ENCODE peak calls at places on chromosome 2, in nine cellular contexts. C is fibroblast of mammary gland; Z is astrocyte; J is endodermal cell; I is choroid plexus epithelial cell; W is fibroblast of lung; R is CD8-positive, alpha-beta T cell; Q is GM20000; H is Calu3. P is an unnamed sample.

GRCh38 chr2:61419570-61419969 is 51.3 kb downstream of the USP34 start:
- DNase-seq in R (no peak), H (no peak), I (no peak), C (no peak), Q (no peak), J (no peak), W (peak), Z (no peak), P (no peak)

GRCh38 chr2:70801607-70802263 is 11.3 kb upstream of the FIGLA start:
- DNase-seq in Z (no peak), W (no peak), C (no peak), R (no peak), I (no peak), Q (no peak), H (no peak), J (no peak), P (no peak)

GRCh38 chr2:210199186-210199765 is 26.0 kb downstream of the ACADL start:
- DNase-seq in R (no peak), W (peak), H (no peak), Q (peak), C (peak), Z (peak), J (no peak), I (peak), P (no peak)

GRCh38 chr2:37232131-37232933 is 874 bp downstream of the NDUFAF7 start:
- DNase-seq in I (no peak), Q (peak), C (peak), W (peak), H (peak), Z (peak), R (no peak), J (peak), P (no peak)

GRCh38 chr2:174815524-174815923 is 51.3 kb upstream of the CHRNA1 start:
- DNase-seq in R (no peak), Q (no peak), J (no peak), Z (peak), H (no peak), W (no peak), C (peak), I (no peak), P (no peak)

GRCh38 chr2:193333539-193333938 is 1138.8 kb upstream of the TMEFF2 start:
- DNase-seq in H (no peak), R (no peak), J (no peak), Z (no peak), I (no peak), W (no peak), Q (no peak), C (no peak), P (no peak)

GRCh38 chr2:71348302-71348701 is 16.7 kb downstream of the ZNF638 start:
- DNase-seq in J (peak), H (no peak), Q (no peak), Z (peak), I (peak), W (peak), C (peak), R (no peak), P (no peak)

GRCh38 chr2:242098445-242099128 is 229.1 kb downstream of the RTP5 start:
- DNase-seq in R (no peak), I (peak), W (no peak), H (no peak), C (peak), Z (no peak), J (no peak), Q (peak), P (no peak)

GRCh38 chr2:241161646-241162281 is 11.5 kb downstream of the PPP1R7 start:
- DNase-seq in Z (peak), H (no peak), W (peak), J (no peak), Q (no peak), R (no peak), I (peak), C (peak), P (no peak)

GRCh38 chr2:43269706-43270105 is 43.3 kb upstream of the ZFP36L2 start:
- DNase-seq in R (no peak), I (peak), J (no peak), C (peak), H (no peak), Z (peak), Q (no peak), W (peak), P (no peak)

GRCh38 chr2:33391582-33392255 is 84.7 kb upstream of the RASGRP3 start:
- DNase-seq in I (no peak), R (no peak), H (no peak), W (peak), Q (no peak), J (no peak), C (peak), Z (no peak), P (no peak)

GRCh38 chr2:230694241-230694640 is 18.4 kb upstream of the CAB39 start:
- DNase-seq in W (no peak), R (no peak), H (peak), I (no peak), Z (no peak), C (no peak), J (peak), Q (peak), P (no peak)

GRCh38 chr2:134413430-134413829 is 159.6 kb downstream of the MGAT5 start:
- DNase-seq in C (no peak), Z (peak), R (no peak), H (no peak), J (no peak), I (no peak), Q (no peak), W (peak), P (no peak)

GRCh38 chr2:26679857-26680256 is 12.7 kb upstream of the KCNK3 start:
- DNase-seq in J (peak), C (no peak), Z (no peak), Q (no peak), R (no peak), W (no peak), H (no peak), I (no peak), P (no peak)

GRCh38 chr2:166384774-166385173 is 9.0 kb upstream of the SCN9A start:
- DNase-seq in H (peak), J (no peak), R (no peak), Q (no peak), Z (peak), I (peak), W (peak), C (peak), P (no peak)

GRCh38 chr2:23690421-23691105 is 236.4 kb downstream of the ATAD2B start:
- DNase-seq in W (no peak), Z (no peak), C (no peak), Q (no peak), R (no peak), I (no peak), H (no peak), J (no peak), P (no peak)

GRCh38 chr2:217489145-217489960 is 513.4 kb downstream of the TNS1 start:
- DNase-seq in J (peak), Z (peak), R (no peak), W (no peak), Q (no peak), I (no peak), H (no peak), C (peak), P (no peak)

GRCh38 chr2:10135296-10136089 is 13.0 kb downstream of the RRM2 start:
- DNase-seq in R (no peak), J (no peak), Z (no peak), C (peak), W (peak), I (no peak), H (no peak), Q (no peak), P (no peak)

GRCh38 chr2:118769707-118770400 is 77.6 kb downstream of the EN1 start:
- DNase-seq in Q (no peak), C (no peak), H (no peak), J (no peak), R (no peak), I (no peak), W (no peak), Z (no peak), P (no peak)

GRCh38 chr2:20211420-20211819 is 13.5 kb downstream of the SDC1 start:
- DNase-seq in R (no peak), C (no peak), H (no peak), W (no peak), J (peak), Z (no peak), Q (no peak), I (no peak), P (no peak)

GRCh38 chr2:152558174-152559091 is 158.8 kb downstream of the PRPF40A start:
- DNase-seq in Q (no peak), W (peak), Z (peak), I (peak), C (peak), H (no peak), R (no peak), J (no peak), P (no peak)

GRCh38 chr2:119291588-119292167 is 68.0 kb downstream of the STEAP3 start:
- DNase-seq in Z (no peak), Q (no peak), I (no peak), C (no peak), H (no peak), R (no peak), J (no peak), W (no peak), P (no peak)

GRCh38 chr2:164694275-164694695 is 73.0 kb upstream of the GRB14 start:
- DNase-seq in Q (no peak), C (no peak), H (no peak), J (no peak), I (no peak), R (no peak), Z (no peak), W (no peak), P (no peak)

GRCh38 chr2:164696634-164697033 is 75.4 kb upstream of the GRB14 start:
- DNase-seq in J (no peak), Z (no peak), C (no peak), W (no peak), H (no peak), Q (no peak), R (no peak), I (no peak), P (no peak)

GRCh38 chr2:164700390-164700789 is 79.1 kb upstream of the GRB14 start:
- DNase-seq in H (no peak), W (no peak), J (no peak), I (peak), Z (peak), R (no peak), Q (no peak), C (peak), P (no peak)

GRCh38 chr2:164701565-164701964 is 80.3 kb upstream of the GRB14 start:
- DNase-seq in H (no peak), R (no peak), Z (no peak), I (no peak), Q (no peak), J (no peak), W (no peak), C (no peak), P (no peak)

GRCh38 chr2:164697688-164698290 is 76.5 kb upstream of the GRB14 start:
- DNase-seq in R (no peak), W (peak), H (no peak), Q (no peak), C (peak), I (peak), J (no peak), Z (no peak), P (no peak)
- TF ChIP-seq CTCF in R (no peak), W (peak), H (peak), Q (no peak), C (peak), I (peak), J (peak), Z (peak), P (peak)

GRCh38 chr2:219946021-219946420 is 318.6 kb downstream of the SLC4A3 start:
- DNase-seq in Q (no peak), R (no peak), J (no peak), H (no peak), I (no peak), Z (no peak), W (no peak), C (no peak), P (no peak)

GRCh38 chr2:219947575-219947974 is 320.1 kb downstream of the SLC4A3 start:
- DNase-seq in W (peak), C (peak), Z (peak), I (peak), Q (no peak), R (no peak), J (no peak), H (no peak), P (no peak)

GRCh38 chr2:219951111-219951510 is 323.7 kb downstream of the SLC4A3 start:
- DNase-seq in J (no peak), R (no peak), H (no peak), Q (no peak), Z (no peak), W (no peak), C (no peak), I (no peak), P (no peak)

GRCh38 chr2:219946529-219946928 is 319.1 kb downstream of the SLC4A3 start:
- DNase-seq in J (no peak), W (no peak), Z (no peak), Q (no peak), C (no peak), R (no peak), I (no peak), H (no peak), P (no peak)

DNA sequence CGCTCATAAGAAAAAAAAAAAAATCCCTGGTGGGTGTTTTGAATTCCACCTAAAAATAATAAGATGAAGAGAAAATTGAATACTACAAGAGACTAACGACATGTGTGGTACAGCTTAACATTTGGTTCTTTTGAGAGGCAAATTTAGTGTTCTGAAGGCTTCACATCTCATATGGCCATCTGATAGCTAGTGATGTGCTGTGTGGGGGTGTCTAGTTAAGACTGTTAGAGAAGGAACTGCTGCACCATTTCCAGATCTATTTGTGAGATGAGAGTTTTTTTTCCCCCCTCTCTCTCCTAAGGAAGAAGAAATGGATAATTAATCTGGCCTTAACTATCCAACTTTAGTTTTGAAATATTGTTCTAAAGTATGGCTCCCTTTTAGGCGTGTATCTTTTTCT is 321.6 kb downstream of the SLC4A3 start:
- DNase-seq in I (no peak), J (no peak), R (no peak), C (no peak), Q (no peak), W (no peak), H (no peak), Z (no peak), P (no peak)
- TF ChIP-seq CTCF in I (no peak), J (no peak), R (no peak), C (no peak), Q (no peak), W (no peak), H (no peak), Z (no peak), P (no peak)

GRCh38 chr2:156064540-156064939 is 268.0 kb downstream of the NR4A2 start:
- DNase-seq in I (no peak), Q (no peak), R (no peak), H (no peak), C (no peak), J (no peak), W (no peak), Z (no peak), P (no peak)

GRCh38 chr2:156065912-156066311 is 266.6 kb downstream of the NR4A2 start:
- DNase-seq in Q (no peak), Z (no peak), W (no peak), R (no peak), H (peak), C (no peak), J (no peak), I (no peak), P (no peak)
- TF ChIP-seq CTCF in Q (no peak), Z (no peak), W (peak), R (no peak), H (peak), C (peak), J (peak), I (no peak), P (peak)

GRCh38 chr2:164992818-164993217 is 37.5 kb upstream of the SLC38A11 start:
- DNase-seq in J (peak), C (peak), Z (peak), H (peak), W (peak), I (peak), Q (peak), R (peak), P (peak)
- TF ChIP-seq CTCF in J (peak), C (peak), Z (peak), H (peak), W (peak), I (peak), Q (peak), R (peak), P (peak)

GRCh38 chr2:236236559-236237450 is 27.4 kb downstream of the ASB18 start:
- DNase-seq in Z (no peak), W (no peak), R (no peak), J (peak), Q (no peak), I (no peak), H (no peak), C (no peak), P (no peak)
- TF ChIP-seq CTCF in Z (no peak), W (no peak), R (no peak), J (peak), Q (no peak), I (peak), H (no peak), C (no peak), P (no peak)

GRCh38 chr2:163736433-163737168 is 793 bp upstream of the FIGN start:
- DNase-seq in I (peak), J (peak), Q (peak), C (peak), R (no peak), H (peak), W (peak), Z (no peak), P (no peak)
- TF ChIP-seq CTCF in I (peak), J (peak), Q (no peak), C (peak), R (no peak), H (peak), W (peak), Z (no peak), P (peak)

GRCh38 chr2:219107837-219108236 is 47.1 kb upstream of the IHH start:
- DNase-seq in C (no peak), Z (no peak), I (no peak), H (no peak), J (no peak), Q (no peak), W (no peak), R (no peak), P (no peak)

GRCh38 chr2:219109468-219109867 is 48.7 kb upstream of the IHH start:
- DNase-seq in R (peak), Q (no peak), Z (no peak), J (peak), H (no peak), C (no peak), I (no peak), W (no peak), P (no peak)

GRCh38 chr2:219106251-219106650 is 45.5 kb upstream of the IHH start:
- DNase-seq in Z (no peak), J (no peak), I (no peak), W (no peak), R (no peak), Q (no peak), H (no peak), C (no peak), P (no peak)

GRCh38 chr2:219099319-219099718 is 38.6 kb upstream of the IHH start:
- DNase-seq in W (peak), C (peak), H (no peak), R (no peak), I (peak), Q (no peak), J (no peak), Z (peak), P (no peak)

DNA sequence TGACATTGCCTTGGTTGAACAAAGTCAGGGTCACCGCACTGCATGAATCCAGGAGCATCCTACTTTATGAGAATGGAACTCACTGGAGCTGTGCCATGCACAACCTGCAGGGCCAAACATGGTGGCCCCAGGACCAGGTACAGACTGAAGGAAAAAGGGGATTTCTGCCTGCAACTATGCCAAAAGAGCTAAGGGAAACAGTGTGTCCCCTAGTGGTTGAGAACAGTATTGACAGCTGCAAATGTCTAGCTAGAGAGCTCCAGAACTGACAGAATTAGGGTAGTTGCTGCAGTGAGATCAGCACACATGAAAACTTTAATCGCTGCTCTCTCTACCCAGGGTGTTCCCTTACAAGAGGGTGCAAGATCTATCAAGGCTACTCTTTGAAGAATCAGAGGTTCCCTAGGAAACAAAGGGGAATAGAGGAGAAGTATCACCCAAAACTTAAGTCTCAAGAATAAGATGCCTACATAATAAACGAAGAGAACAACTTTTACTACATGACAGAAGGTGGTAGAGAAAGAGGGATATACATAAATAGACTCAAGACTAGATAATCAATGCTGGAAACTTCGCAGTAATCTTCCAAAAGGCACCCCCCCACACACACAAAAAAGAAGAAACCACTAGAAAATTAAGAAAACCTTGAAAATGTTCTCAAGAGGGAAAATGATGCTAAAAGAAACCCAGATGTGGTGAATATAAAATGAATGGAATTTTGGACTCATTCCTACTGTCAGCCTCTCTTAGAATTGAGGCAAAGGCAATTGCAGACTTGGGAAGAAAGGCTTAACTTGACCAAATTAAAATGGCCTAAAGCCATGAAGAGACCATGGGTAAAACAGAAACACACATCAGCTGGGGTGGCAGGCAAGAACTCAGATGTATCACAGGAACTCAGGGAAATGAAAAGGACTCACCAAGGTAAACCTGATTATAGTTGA is 43.7 kb upstream of the IHH start:
- DNase-seq in H (peak), C (peak), J (peak), I (peak), R (no peak), Z (peak), Q (peak), W (peak), P (no peak)
- TF ChIP-seq CTCF in H (peak), C (peak), J (peak), I (peak), R (peak), Z (peak), Q (peak), W (peak), P (peak)